ENCODE peak calls at places on chromosomes 11 and 22, in eight cellular contexts. V is lower lobe of right lung, R is AG04450, P is adrenal gland, X is AG10803, S is epithelial cell of esophagus, H is lower leg skin, A is A549. F is an unnamed sample.

GRCh38 chr22:23401111-23401909 is 178.8 kb downstream of the IGLL1 start:
- DNase-seq in X (peak), S (peak), H (no peak), R (peak), V (no peak), A (no peak), P (no peak), F (peak)

GRCh38 chr11:69808708-69809107 is 10.5 kb downstream of the FGF3 start:
- DNase-seq in A (no peak), H (no peak), R (no peak), S (no peak), P (no peak), V (no peak), X (peak), F (no peak)

GRCh38 chr11:76074178-76075112 is 131.9 kb downstream of the WNT11 start:
- DNase-seq in H (no peak), P (no peak), R (no peak), A (no peak), X (peak), S (peak), V (no peak), F (no peak)

GRCh38 chr22:31075961-31076360 is 5.2 kb upstream of the SMTN start:
- DNase-seq in S (no peak), X (peak), V (peak), R (no peak), A (no peak), H (peak), P (peak), F (no peak)

GRCh38 chr11:133219543-133219942 is 312.8 kb downstream of the OPCML start:
- DNase-seq in P (no peak), A (no peak), H (no peak), V (no peak), S (no peak), R (no peak), X (no peak), F (no peak)

GRCh38 chr11:13781153-13781552 is 112.7 kb downstream of the FAR1 start:
- DNase-seq in V (no peak), S (peak), A (no peak), R (no peak), H (no peak), P (no peak), X (no peak), F (peak)

GRCh38 chr11:119409731-119410130 is 13.2 kb downstream of the THY1 start:
- DNase-seq in X (no peak), V (no peak), P (no peak), R (no peak), H (no peak), S (no peak), A (no peak), F (no peak)

GRCh38 chr11:113114452-113115027 is 153.3 kb downstream of the NCAM1 start:
- DNase-seq in V (no peak), A (no peak), H (no peak), R (no peak), P (peak), S (peak), X (peak), F (peak)

GRCh38 chr22:30196141-30196866 is 50.3 kb downstream of the LIF start:
- DNase-seq in S (peak), H (peak), X (peak), V (peak), A (peak), P (peak), R (peak), F (peak)

GRCh38 chr11:18844753-18845367 is 53.3 kb upstream of the PTPN5 start:
- DNase-seq in R (no peak), S (peak), A (peak), X (peak), H (no peak), V (no peak), P (peak), F (peak)
- TF ChIP-seq CTCF in R (peak), S (peak), A (peak), X (peak), H (no peak), V (peak), P (peak), F (peak)

DNA sequence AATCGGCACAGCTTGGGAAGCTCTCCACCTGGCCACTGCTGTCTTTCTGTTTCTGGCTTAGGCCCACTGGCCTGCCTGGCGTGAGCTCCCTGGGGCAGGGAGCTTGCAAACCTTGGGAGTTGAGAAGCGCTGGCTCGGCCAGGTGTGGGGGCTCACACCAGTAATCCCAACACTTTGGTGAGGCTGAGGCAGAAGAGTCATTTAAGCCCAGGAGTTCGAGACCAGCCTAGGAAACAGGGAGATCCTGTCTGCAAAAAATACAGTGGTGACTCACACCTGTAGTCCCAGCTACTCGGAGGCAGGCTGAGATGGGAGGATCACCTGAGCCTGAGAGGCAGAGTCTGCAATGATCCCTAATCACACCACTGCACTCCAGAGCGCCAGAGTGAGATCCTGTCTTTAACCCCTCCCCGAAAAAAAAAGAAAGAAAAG is 4.0 kb downstream of the AP5B1 start:
- DNase-seq in H (peak), V (no peak), R (no peak), P (no peak), X (no peak), A (no peak), S (peak), F (no peak)
- TF ChIP-seq CTCF in H (no peak), V (no peak), R (no peak), P (no peak), X (no peak), A (no peak), S (no peak), F (no peak)

GRCh38 chr11:10118830-10119229 is 175.2 kb downstream of the SBF2 start:
- DNase-seq in R (no peak), S (no peak), X (peak), P (no peak), A (no peak), H (no peak), V (no peak), F (no peak)
- TF ChIP-seq CTCF in R (no peak), S (no peak), X (no peak), P (no peak), A (no peak), H (no peak), V (no peak), F (no peak)

DNA sequence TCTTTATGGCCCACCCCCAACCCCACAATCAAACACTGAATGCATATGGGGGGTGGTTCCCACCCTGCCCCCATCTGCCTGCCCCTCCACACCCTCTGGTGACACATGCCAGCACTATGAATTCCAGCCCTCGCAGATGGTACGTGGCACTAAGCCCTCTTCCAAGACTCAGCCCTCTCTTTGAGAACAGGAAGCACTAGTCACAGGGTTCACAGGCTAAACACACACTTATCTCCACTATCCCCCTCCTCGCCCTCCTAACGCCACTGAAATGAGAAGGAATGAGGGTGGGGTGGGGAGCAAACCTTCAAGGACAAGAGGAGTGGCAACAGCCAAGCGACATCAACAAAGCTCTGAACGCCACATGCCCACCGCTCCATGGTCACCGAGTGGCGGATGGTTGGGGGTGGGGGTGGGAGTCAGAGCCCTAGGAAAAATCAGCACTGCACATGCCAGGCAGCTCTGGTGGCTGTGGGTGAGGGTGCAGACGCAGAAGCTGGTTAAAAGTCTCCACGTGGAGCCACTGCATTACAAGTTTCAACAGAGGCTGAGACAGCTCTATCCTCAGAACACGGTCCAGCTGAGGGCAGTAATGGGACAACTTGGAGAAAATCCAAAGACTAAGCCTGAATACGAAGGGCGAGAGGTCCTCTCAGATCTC is 33.6 kb downstream of the TMEM184B start:
- DNase-seq in S (peak), R (peak), H (no peak), X (peak), V (no peak), A (peak), P (peak), F (peak)
- TF ChIP-seq CTCF in S (peak), R (peak), H (no peak), X (peak), V (peak), A (peak), P (peak), F (no peak)

GRCh38 chr22:36977401-36977861 is 41.8 kb downstream of the TST start:
- DNase-seq in H (no peak), S (no peak), V (peak), X (peak), P (peak), R (no peak), A (peak), F (no peak)
- TF ChIP-seq CTCF in H (no peak), S (peak), V (peak), X (peak), P (peak), R (peak), A (peak), F (no peak)

GRCh38 chr11:86277741-86278140 is 24.3 kb upstream of the HIKESHI start:
- DNase-seq in V (no peak), H (no peak), S (no peak), R (no peak), A (no peak), X (peak), P (no peak), F (no peak)

GRCh38 chr11:86275493-86276370 is 26.3 kb upstream of the HIKESHI start:
- DNase-seq in V (no peak), X (no peak), P (no peak), R (no peak), A (no peak), S (no peak), H (no peak), F (no peak)

GRCh38 chr11:86274999-86275398 is 27.0 kb upstream of the HIKESHI start:
- DNase-seq in H (no peak), V (no peak), A (no peak), X (no peak), P (no peak), R (no peak), S (no peak), F (no peak)

GRCh38 chr11:86278226-86278625 is 23.8 kb upstream of the HIKESHI start:
- DNase-seq in R (no peak), A (no peak), V (no peak), S (peak), X (no peak), P (no peak), H (no peak), F (no peak)

GRCh38 chr11:86274503-86274902 is 27.5 kb upstream of the HIKESHI start:
- DNase-seq in X (no peak), S (no peak), R (no peak), A (no peak), P (no peak), V (no peak), H (no peak), F (peak)
- TF ChIP-seq CTCF in X (no peak), S (no peak), R (no peak), A (peak), P (no peak), V (no peak), H (no peak), F (no peak)

GRCh38 chr11:61830318-61831105 is 2.4 kb downstream of the FADS2 start:
- DNase-seq in S (no peak), P (no peak), R (no peak), V (no peak), H (no peak), X (peak), A (no peak), F (no peak)

GRCh38 chr11:61827573-61828378 is at the start of gene FADS2:
- DNase-seq in R (peak), P (peak), X (peak), A (peak), V (peak), H (peak), S (peak), F (peak)

GRCh38 chr11:61828379-61828628 is 204 bp downstream of the FADS2 start:
- DNase-seq in S (no peak), H (no peak), R (no peak), X (no peak), A (no peak), P (no peak), V (no peak), F (no peak)

GRCh38 chr11:61829806-61830205 is 1.7 kb downstream of the FADS2 start:
- DNase-seq in A (no peak), H (no peak), R (no peak), S (no peak), V (no peak), P (no peak), X (no peak), F (no peak)

GRCh38 chr11:61828629-61829407 is 718 bp downstream of the FADS2 start:
- DNase-seq in R (no peak), V (peak), X (peak), P (peak), A (peak), S (peak), H (no peak), F (peak)
- TF ChIP-seq CTCF in R (peak), V (peak), X (peak), P (peak), A (peak), S (peak), H (no peak), F (peak)